ENCODE peak calls at places on chromosomes 13 and 19, in five cellular contexts. One of them, this sample, is unnamed.

GRCh38 chr19:6718741-6719539 is 1.5 kb downstream of the C3 start:
- DNase-seq in tibial artery: no peak
- DNase-seq in heart left ventricle: no peak
- DNase-seq in transverse colon: no peak
- DNase-seq in cardiac muscle cell: peak; percentile 9
- DNase-seq in this sample: no peak

GRCh38 chr13:114136576-114136975 is 4.2 kb upstream of the RASA3 start:
- DNase-seq in tibial artery: no peak
- DNase-seq in heart left ventricle: peak; percentile 5
- DNase-seq in transverse colon: no peak
- DNase-seq in cardiac muscle cell: no peak
- DNase-seq in this sample: peak; percentile 21

GRCh38 chr19:7098701-7099596 is 29.4 kb downstream of the ZNF557 start:
- DNase-seq in tibial artery: peak; percentile 96
- DNase-seq in heart left ventricle: peak; percentile 94
- DNase-seq in transverse colon: peak; percentile 94
- DNase-seq in cardiac muscle cell: peak; percentile 96
- DNase-seq in this sample: peak; percentile 90

GRCh38 chr19:46221981-46222610 is 7.4 kb upstream of the IGFL1 start:
- DNase-seq in tibial artery: peak; percentile 82
- DNase-seq in heart left ventricle: peak; percentile 60
- DNase-seq in transverse colon: no peak
- DNase-seq in cardiac muscle cell: peak; percentile 68
- DNase-seq in this sample: peak; percentile 69

GRCh38 chr19:44677019-44677809 is 5.9 kb downstream of the CEACAM19 start:
- DNase-seq in tibial artery: no peak
- DNase-seq in heart left ventricle: no peak
- DNase-seq in transverse colon: no peak
- DNase-seq in cardiac muscle cell: no peak
- DNase-seq in this sample: peak; percentile 2

GRCh38 chr13:95298971-95299627 is 2.2 kb downstream of the ABCC4 start:
- DNase-seq in tibial artery: no peak
- DNase-seq in heart left ventricle: no peak
- DNase-seq in transverse colon: no peak
- DNase-seq in cardiac muscle cell: no peak
- DNase-seq in this sample: no peak

GRCh38 chr19:48989701-48990291 is 3.3 kb downstream of the GYS1 start:
- DNase-seq in tibial artery: no peak
- DNase-seq in heart left ventricle: peak; percentile 72
- DNase-seq in transverse colon: no peak
- DNase-seq in cardiac muscle cell: no peak
- DNase-seq in this sample: no peak

GRCh38 chr19:804419-805160 is 7.3 kb downstream of the PTBP1 start:
- DNase-seq in tibial artery: no peak
- DNase-seq in heart left ventricle: no peak
- DNase-seq in transverse colon: no peak
- DNase-seq in cardiac muscle cell: no peak
- DNase-seq in this sample: peak; percentile 36

GRCh38 chr13:58592052-58592451 is 960.5 kb downstream of the PCDH17 start:
- DNase-seq in tibial artery: no peak
- DNase-seq in heart left ventricle: no peak
- DNase-seq in transverse colon: no peak
- DNase-seq in cardiac muscle cell: no peak
- DNase-seq in this sample: no peak

GRCh38 chr13:50831510-50831909 is 12.0 kb downstream of the DLEU7 start:
- DNase-seq in tibial artery: no peak
- DNase-seq in heart left ventricle: no peak
- DNase-seq in transverse colon: no peak
- DNase-seq in cardiac muscle cell: no peak
- DNase-seq in this sample: no peak

GRCh38 chr19:10680545-10681135 is 20.6 kb upstream of the QTRT1 start:
- DNase-seq in tibial artery: no peak
- DNase-seq in heart left ventricle: peak; percentile 9
- DNase-seq in transverse colon: no peak
- DNase-seq in cardiac muscle cell: no peak
- DNase-seq in this sample: no peak
- TF ChIP-seq CTCF in tibial artery: no peak
- TF ChIP-seq CTCF in heart left ventricle: no peak
- TF ChIP-seq CTCF in transverse colon: no peak
- TF ChIP-seq CTCF in cardiac muscle cell: no peak
- TF ChIP-seq CTCF in this sample: no peak

GRCh38 chr19:40798997-40799557 is at the start of gene EGLN2:
- DNase-seq in tibial artery: no peak
- DNase-seq in heart left ventricle: no peak
- DNase-seq in transverse colon: no peak
- DNase-seq in cardiac muscle cell: no peak
- DNase-seq in this sample: no peak
- H3K4me1 ChIP-seq in tibial artery: peaks cover 50% of the 10 kb centered on the region
- H3K4me1 ChIP-seq in heart left ventricle: peaks cover 41% of the 10 kb centered on the region
- H3K4me1 ChIP-seq in transverse colon: peaks cover 47% of the 10 kb centered on the region
- H3K4me1 ChIP-seq in cardiac muscle cell: peaks cover 39% of the 10 kb centered on the region
- H3K4me1 ChIP-seq in this sample: peaks cover 25% of the 10 kb centered on the region

DNA sequence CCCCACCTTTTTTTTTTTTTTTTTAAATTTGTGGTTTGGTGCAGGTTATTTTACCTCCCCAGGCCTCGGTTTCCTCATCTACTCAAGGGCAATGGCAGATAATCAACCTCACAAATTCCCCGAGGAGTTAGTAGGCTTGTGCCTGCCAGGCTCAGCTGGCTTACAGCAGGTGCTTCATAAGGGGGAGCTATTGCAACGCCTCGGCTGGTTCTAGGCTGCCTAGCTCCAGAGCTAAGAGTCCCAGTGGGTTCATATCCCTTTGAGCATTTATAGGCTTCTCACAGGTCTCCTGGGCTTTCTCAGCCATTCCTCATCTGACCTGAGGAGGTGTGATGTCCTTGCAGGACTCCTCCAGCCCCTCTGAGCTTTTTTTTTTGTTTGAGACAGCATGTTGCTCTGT is 10.6 kb downstream of the BCKDHA start:
- DNase-seq in tibial artery: no peak
- DNase-seq in heart left ventricle: no peak
- DNase-seq in transverse colon: no peak
- DNase-seq in cardiac muscle cell: no peak
- DNase-seq in this sample: no peak
- TF ChIP-seq CTCF in tibial artery: no peak
- TF ChIP-seq CTCF in heart left ventricle: peak; percentile 21
- TF ChIP-seq CTCF in transverse colon: no peak
- TF ChIP-seq CTCF in cardiac muscle cell: no peak
- TF ChIP-seq CTCF in this sample: no peak

DNA sequence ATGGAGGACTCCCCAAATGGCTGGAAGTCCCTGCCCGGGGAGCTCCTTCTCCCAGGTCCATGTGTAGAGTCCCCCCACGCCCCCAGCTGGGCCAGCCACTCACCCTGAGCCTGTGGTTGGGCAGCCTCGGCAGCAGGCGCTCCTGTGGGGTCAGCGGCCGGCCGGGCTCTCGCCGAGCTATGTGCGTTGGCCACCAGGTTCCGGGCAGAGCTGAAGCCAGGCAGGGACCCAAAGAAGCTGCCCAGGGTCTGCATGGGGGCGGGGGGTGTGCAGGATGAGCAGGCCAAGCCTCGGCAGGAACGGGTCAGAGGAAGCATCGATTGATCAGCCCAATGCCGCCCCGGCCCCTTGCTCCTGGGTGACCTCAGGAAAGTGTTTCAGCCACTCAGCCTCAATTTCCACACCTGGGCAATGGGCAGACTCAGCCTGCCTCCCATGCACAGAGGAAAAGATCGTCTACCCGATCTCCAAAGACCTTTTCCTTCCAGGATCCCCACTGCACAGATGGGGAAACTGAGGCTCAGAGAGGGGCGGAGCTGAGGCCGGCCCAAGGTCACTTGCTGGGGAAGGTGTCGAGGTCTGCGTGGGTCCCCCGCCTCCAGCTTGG is 732 bp downstream of the PLIN4 start:
- DNase-seq in tibial artery: no peak
- DNase-seq in heart left ventricle: no peak
- DNase-seq in transverse colon: no peak
- DNase-seq in cardiac muscle cell: no peak
- DNase-seq in this sample: no peak
- H3K4me1 ChIP-seq in tibial artery: peaks cover 9% of the 10 kb centered on the region
- H3K4me1 ChIP-seq in heart left ventricle: peaks cover 18% of the 10 kb centered on the region
- H3K4me1 ChIP-seq in transverse colon: no peaks in the 10 kb centered on the region
- H3K4me1 ChIP-seq in cardiac muscle cell: no peaks in the 10 kb centered on the region
- H3K4me1 ChIP-seq in this sample: no peaks in the 10 kb centered on the region

GRCh38 chr13:45464141-45464686 is 525 bp upstream of the COG3 start:
- DNase-seq in tibial artery: no peak
- DNase-seq in heart left ventricle: no peak
- DNase-seq in transverse colon: peak; percentile 11
- DNase-seq in cardiac muscle cell: no peak
- DNase-seq in this sample: no peak
- TF ChIP-seq CTCF in tibial artery: no peak
- TF ChIP-seq CTCF in heart left ventricle: peak; percentile 56
- TF ChIP-seq CTCF in transverse colon: no peak
- TF ChIP-seq CTCF in cardiac muscle cell: no peak
- TF ChIP-seq CTCF in this sample: no peak

GRCh38 chr13:101530293-101530692 is 77.8 kb downstream of the ITGBL1 start:
- DNase-seq in tibial artery: no peak
- DNase-seq in heart left ventricle: no peak
- DNase-seq in transverse colon: no peak
- DNase-seq in cardiac muscle cell: no peak
- DNase-seq in this sample: no peak
- H3K4me1 ChIP-seq in tibial artery: peaks cover 65% of the 10 kb centered on the region
- H3K4me1 ChIP-seq in heart left ventricle: no peaks in the 10 kb centered on the region
- H3K4me1 ChIP-seq in transverse colon: no peaks in the 10 kb centered on the region
- H3K4me1 ChIP-seq in cardiac muscle cell: no peaks in the 10 kb centered on the region
- H3K4me1 ChIP-seq in this sample: no peaks in the 10 kb centered on the region

GRCh38 chr13:46317120-46317519 is 69.9 kb downstream of the RUBCNL start:
- DNase-seq in tibial artery: no peak
- DNase-seq in heart left ventricle: no peak
- DNase-seq in transverse colon: no peak
- DNase-seq in cardiac muscle cell: no peak
- DNase-seq in this sample: no peak
- TF ChIP-seq CTCF in tibial artery: no peak
- TF ChIP-seq CTCF in heart left ventricle: no peak
- TF ChIP-seq CTCF in transverse colon: no peak
- TF ChIP-seq CTCF in cardiac muscle cell: peak; percentile 22
- TF ChIP-seq CTCF in this sample: no peak

GRCh38 chr19:34263745-34264237 is 9.4 kb downstream of the GARRE1 start:
- DNase-seq in tibial artery: no peak
- DNase-seq in heart left ventricle: no peak
- DNase-seq in transverse colon: no peak
- DNase-seq in cardiac muscle cell: no peak
- DNase-seq in this sample: no peak

GRCh38 chr19:34269489-34269888 is 15.1 kb downstream of the GARRE1 start:
- DNase-seq in tibial artery: no peak
- DNase-seq in heart left ventricle: no peak
- DNase-seq in transverse colon: no peak
- DNase-seq in cardiac muscle cell: no peak
- DNase-seq in this sample: no peak

GRCh38 chr19:34261335-34262109 is 7.2 kb downstream of the GARRE1 start:
- DNase-seq in tibial artery: no peak
- DNase-seq in heart left ventricle: no peak
- DNase-seq in transverse colon: no peak
- DNase-seq in cardiac muscle cell: peak; percentile 25
- DNase-seq in this sample: no peak

GRCh38 chr19:34269081-34269480 is 14.7 kb downstream of the GARRE1 start:
- DNase-seq in tibial artery: no peak
- DNase-seq in heart left ventricle: no peak
- DNase-seq in transverse colon: no peak
- DNase-seq in cardiac muscle cell: no peak
- DNase-seq in this sample: peak; percentile 73

DNA sequence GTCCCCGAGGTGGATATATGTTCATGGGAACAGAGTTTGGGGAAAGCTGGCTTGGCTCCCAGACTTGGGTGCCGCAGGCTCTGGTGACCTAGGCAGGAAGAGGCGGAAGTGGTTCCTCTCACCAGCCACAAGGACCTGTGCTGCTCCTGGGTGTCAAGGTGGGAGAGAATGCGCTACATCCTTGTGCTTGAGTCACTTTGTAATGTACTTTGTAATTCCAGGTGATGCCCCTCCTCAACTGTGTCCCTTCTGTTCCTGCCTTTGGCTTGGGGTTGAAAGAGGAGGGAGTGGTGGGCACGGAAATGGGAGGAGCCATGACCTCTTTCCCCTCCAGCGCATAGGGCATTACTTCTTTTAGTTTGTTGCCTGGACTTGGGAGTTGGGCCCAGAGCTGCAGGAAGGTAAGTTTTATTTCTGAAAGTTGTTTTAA is 10.9 kb downstream of the GARRE1 start:
- DNase-seq in tibial artery: no peak
- DNase-seq in heart left ventricle: peak; percentile 48
- DNase-seq in transverse colon: no peak
- DNase-seq in cardiac muscle cell: no peak
- DNase-seq in this sample: peak; percentile 32
- H3K4me1 ChIP-seq in tibial artery: peaks cover 70% of the 10 kb centered on the region
- H3K4me1 ChIP-seq in heart left ventricle: peaks cover 38% of the 10 kb centered on the region
- H3K4me1 ChIP-seq in transverse colon: peaks cover 16% of the 10 kb centered on the region
- H3K4me1 ChIP-seq in cardiac muscle cell: peaks cover 38% of the 10 kb centered on the region
- H3K4me1 ChIP-seq in this sample: peaks cover 37% of the 10 kb centered on the region

This sample was measured in pancreas.